ENCODE peak calls at places on chromosomes 3 and 15, in eight cellular contexts. One of them, this sample, is unnamed.

GRCh38 chr3:183202004-183202722 is 39.6 kb upstream of the LAMP3 start:
- ATAC-seq in aorta: no peak
- ATAC-seq in upper lobe of right lung: peak
- ATAC-seq in upper lobe of left lung: no peak
- ATAC-seq in psoas muscle: no peak
- ATAC-seq in pancreas: no peak
- ATAC-seq in right cardiac atrium: no peak
- ATAC-seq in RWPE2: no peak
- ATAC-seq in this sample: no peak

GRCh38 chr15:48282186-48282585 is 49.0 kb upstream of the DUT start:
- ATAC-seq in aorta: no peak
- ATAC-seq in upper lobe of right lung: no peak
- ATAC-seq in upper lobe of left lung: no peak
- ATAC-seq in psoas muscle: no peak
- ATAC-seq in pancreas: no peak
- ATAC-seq in right cardiac atrium: no peak
- ATAC-seq in RWPE2: no peak
- ATAC-seq in this sample: no peak

GRCh38 chr3:106185949-106186348 is 317.1 kb upstream of the CBLB start:
- ATAC-seq in aorta: no peak
- ATAC-seq in upper lobe of right lung: no peak
- ATAC-seq in upper lobe of left lung: no peak
- ATAC-seq in psoas muscle: no peak
- ATAC-seq in pancreas: no peak
- ATAC-seq in right cardiac atrium: no peak
- ATAC-seq in RWPE2: no peak
- ATAC-seq in this sample: no peak

GRCh38 chr15:63986185-63986680 is 60.1 kb downstream of the DAPK2 start:
- ATAC-seq in aorta: no peak
- ATAC-seq in upper lobe of right lung: no peak
- ATAC-seq in upper lobe of left lung: no peak
- ATAC-seq in psoas muscle: no peak
- ATAC-seq in pancreas: no peak
- ATAC-seq in right cardiac atrium: no peak
- ATAC-seq in RWPE2: no peak
- ATAC-seq in this sample: no peak

GRCh38 chr3:27557411-27557810 is 73.2 kb upstream of the SLC4A7 start:
- ATAC-seq in aorta: peak
- ATAC-seq in upper lobe of right lung: no peak
- ATAC-seq in upper lobe of left lung: peak
- ATAC-seq in psoas muscle: no peak
- ATAC-seq in pancreas: no peak
- ATAC-seq in right cardiac atrium: no peak
- ATAC-seq in RWPE2: no peak
- ATAC-seq in this sample: no peak

GRCh38 chr3:46312996-46313395 is 40.9 kb upstream of the CCR2 start:
- ATAC-seq in aorta: no peak
- ATAC-seq in upper lobe of right lung: peak
- ATAC-seq in upper lobe of left lung: peak
- ATAC-seq in psoas muscle: no peak
- ATAC-seq in pancreas: no peak
- ATAC-seq in right cardiac atrium: peak
- ATAC-seq in RWPE2: peak
- ATAC-seq in this sample: peak

GRCh38 chr3:8768364-8769087 is 887 bp downstream of the OXTR start:
- ATAC-seq in aorta: no peak
- ATAC-seq in upper lobe of right lung: no peak
- ATAC-seq in upper lobe of left lung: no peak
- ATAC-seq in psoas muscle: peak
- ATAC-seq in pancreas: no peak
- ATAC-seq in right cardiac atrium: peak
- ATAC-seq in RWPE2: no peak
- ATAC-seq in this sample: no peak

GRCh38 chr3:71414189-71414924 is 169.2 kb downstream of the FOXP1 start:
- ATAC-seq in aorta: no peak
- ATAC-seq in upper lobe of right lung: no peak
- ATAC-seq in upper lobe of left lung: no peak
- ATAC-seq in psoas muscle: no peak
- ATAC-seq in pancreas: no peak
- ATAC-seq in right cardiac atrium: peak
- ATAC-seq in RWPE2: peak
- ATAC-seq in this sample: peak

GRCh38 chr15:73375755-73376305 is 7.1 kb upstream of the HCN4 start:
- ATAC-seq in aorta: no peak
- ATAC-seq in upper lobe of right lung: no peak
- ATAC-seq in upper lobe of left lung: no peak
- ATAC-seq in psoas muscle: no peak
- ATAC-seq in pancreas: no peak
- ATAC-seq in right cardiac atrium: peak
- ATAC-seq in RWPE2: peak
- ATAC-seq in this sample: no peak

GRCh38 chr3:56989434-56990294 is 70.8 kb upstream of the SPATA12 start:
- ATAC-seq in aorta: peak
- ATAC-seq in upper lobe of right lung: no peak
- ATAC-seq in upper lobe of left lung: peak
- ATAC-seq in psoas muscle: peak
- ATAC-seq in pancreas: no peak
- ATAC-seq in right cardiac atrium: peak
- ATAC-seq in RWPE2: no peak
- ATAC-seq in this sample: peak

GRCh38 chr3:18440053-18440768 is 15.1 kb upstream of the SATB1 start:
- ATAC-seq in aorta: no peak
- ATAC-seq in upper lobe of right lung: no peak
- ATAC-seq in upper lobe of left lung: no peak
- ATAC-seq in psoas muscle: no peak
- ATAC-seq in pancreas: no peak
- ATAC-seq in right cardiac atrium: no peak
- ATAC-seq in RWPE2: no peak
- ATAC-seq in this sample: no peak
- H3K4me3 ChIP-seq in aorta: no peak
- H3K4me3 ChIP-seq in upper lobe of right lung: no peak
- H3K4me3 ChIP-seq in upper lobe of left lung: no peak
- H3K4me3 ChIP-seq in psoas muscle: no peak
- H3K4me3 ChIP-seq in pancreas: no peak
- H3K4me3 ChIP-seq in right cardiac atrium: no peak
- H3K4me3 ChIP-seq in RWPE2: no peak
- H3K4me3 ChIP-seq in this sample: no peak

GRCh38 chr15:85691350-85692240 is 103.1 kb downstream of the KLHL25 start:
- ATAC-seq in aorta: no peak
- ATAC-seq in upper lobe of right lung: peak
- ATAC-seq in upper lobe of left lung: no peak
- ATAC-seq in psoas muscle: no peak
- ATAC-seq in pancreas: no peak
- ATAC-seq in right cardiac atrium: peak
- ATAC-seq in RWPE2: no peak
- ATAC-seq in this sample: no peak
- H3K4me3 ChIP-seq in aorta: no peak
- H3K4me3 ChIP-seq in upper lobe of right lung: peak
- H3K4me3 ChIP-seq in upper lobe of left lung: no peak
- H3K4me3 ChIP-seq in psoas muscle: no peak
- H3K4me3 ChIP-seq in pancreas: no peak
- H3K4me3 ChIP-seq in right cardiac atrium: no peak
- H3K4me3 ChIP-seq in RWPE2: no peak
- H3K4me3 ChIP-seq in this sample: no peak

DNA sequence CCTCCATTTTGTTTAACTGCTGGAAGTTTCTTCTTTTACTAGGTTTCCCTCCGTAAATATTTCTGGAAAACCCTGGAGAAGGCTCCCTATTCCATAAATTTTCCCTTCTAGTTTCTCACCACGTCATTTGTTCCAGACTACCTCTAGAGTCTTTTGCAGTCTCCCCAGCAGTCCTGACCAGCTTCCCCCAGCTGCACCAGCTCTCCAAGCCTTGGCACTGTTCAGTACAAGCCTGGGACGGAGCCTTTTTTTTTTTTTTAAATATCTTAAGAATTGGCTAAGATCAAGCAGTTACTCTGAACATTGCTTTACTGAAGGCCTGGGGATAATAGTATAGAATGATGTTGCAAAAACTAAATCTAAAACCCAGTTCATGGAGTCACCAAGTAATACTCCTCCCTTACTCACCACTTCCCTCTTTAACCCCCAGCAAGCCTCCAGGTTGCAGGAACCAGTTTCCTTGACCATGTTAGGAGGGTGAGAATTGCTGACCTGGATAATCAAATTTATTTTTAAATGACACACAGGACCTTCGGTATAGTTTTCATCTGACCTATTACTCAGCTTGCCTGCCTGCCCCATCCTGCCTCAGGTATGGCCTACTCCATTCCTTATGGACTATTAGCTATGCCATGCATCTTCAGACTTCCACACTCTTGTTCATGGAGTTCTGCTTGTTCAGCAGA is 723 bp downstream of the RTP4 start:
- ATAC-seq in aorta: peak
- ATAC-seq in upper lobe of right lung: peak
- ATAC-seq in upper lobe of left lung: peak
- ATAC-seq in psoas muscle: peak
- ATAC-seq in pancreas: peak
- ATAC-seq in right cardiac atrium: peak
- ATAC-seq in RWPE2: peak
- ATAC-seq in this sample: peak
- H3K4me3 ChIP-seq in aorta: peak
- H3K4me3 ChIP-seq in upper lobe of right lung: peak
- H3K4me3 ChIP-seq in upper lobe of left lung: peak
- H3K4me3 ChIP-seq in psoas muscle: peak
- H3K4me3 ChIP-seq in pancreas: peak
- H3K4me3 ChIP-seq in right cardiac atrium: peak
- H3K4me3 ChIP-seq in RWPE2: no peak
- H3K4me3 ChIP-seq in this sample: peak

GRCh38 chr3:49804141-49805041 is 1.3 kb downstream of the INKA1 start:
- ATAC-seq in aorta: no peak
- ATAC-seq in upper lobe of right lung: no peak
- ATAC-seq in upper lobe of left lung: no peak
- ATAC-seq in psoas muscle: no peak
- ATAC-seq in pancreas: no peak
- ATAC-seq in right cardiac atrium: no peak
- ATAC-seq in RWPE2: no peak
- ATAC-seq in this sample: no peak
- H3K4me3 ChIP-seq in aorta: peak
- H3K4me3 ChIP-seq in upper lobe of right lung: peak
- H3K4me3 ChIP-seq in upper lobe of left lung: peak
- H3K4me3 ChIP-seq in psoas muscle: peak
- H3K4me3 ChIP-seq in pancreas: no peak
- H3K4me3 ChIP-seq in right cardiac atrium: peak
- H3K4me3 ChIP-seq in RWPE2: peak
- H3K4me3 ChIP-seq in this sample: no peak

DNA sequence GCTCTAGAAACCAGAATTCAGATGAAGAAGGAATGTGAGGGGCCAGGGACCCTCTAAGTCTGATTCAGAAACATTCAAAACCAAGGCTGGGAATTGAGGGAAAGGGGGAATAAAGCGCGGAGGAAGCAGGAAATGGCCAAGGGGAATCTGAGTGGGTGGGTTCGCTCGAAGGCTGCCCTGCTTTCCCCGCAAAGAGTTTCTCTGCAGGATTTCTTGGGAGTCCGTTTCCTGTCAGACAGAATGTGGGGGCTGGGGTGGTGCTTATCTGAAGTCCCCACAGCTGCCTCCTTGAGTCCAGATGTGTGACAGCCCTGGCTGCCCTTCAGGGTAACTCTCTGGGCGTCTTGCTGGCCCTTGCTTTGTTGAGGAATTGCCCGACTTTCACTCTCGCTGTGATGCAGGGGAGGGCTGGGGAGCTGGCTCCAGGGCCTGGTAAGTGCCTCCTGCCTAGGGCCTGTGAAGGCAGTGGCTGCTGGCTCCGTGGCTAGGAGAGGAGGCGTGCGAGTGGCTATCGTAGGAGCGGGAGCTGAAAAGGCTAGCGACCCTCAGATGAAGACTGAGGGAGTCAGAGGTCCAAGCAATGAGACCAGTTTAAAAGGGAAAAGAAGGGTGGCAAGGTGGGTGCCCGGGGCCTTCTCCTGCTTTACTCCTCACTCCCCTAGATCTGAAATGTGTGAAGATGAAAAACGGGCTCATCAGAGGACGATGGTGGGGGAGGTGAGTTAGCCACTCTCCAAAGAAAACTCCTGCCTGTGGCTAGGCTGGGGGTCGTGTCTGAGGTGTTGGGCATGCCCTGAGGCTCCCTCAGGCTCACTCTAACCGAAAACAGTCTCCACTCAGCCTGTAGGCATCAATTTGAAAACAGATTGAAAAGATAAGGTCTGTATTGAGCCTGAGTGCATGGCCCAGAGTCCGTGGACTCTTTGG is 143.9 kb upstream of the UMPS start:
- ATAC-seq in aorta: no peak
- ATAC-seq in upper lobe of right lung: no peak
- ATAC-seq in upper lobe of left lung: no peak
- ATAC-seq in psoas muscle: no peak
- ATAC-seq in pancreas: no peak
- ATAC-seq in right cardiac atrium: no peak
- ATAC-seq in RWPE2: no peak
- ATAC-seq in this sample: no peak
- H3K4me3 ChIP-seq in aorta: no peak
- H3K4me3 ChIP-seq in upper lobe of right lung: no peak
- H3K4me3 ChIP-seq in upper lobe of left lung: no peak
- H3K4me3 ChIP-seq in psoas muscle: peak
- H3K4me3 ChIP-seq in pancreas: no peak
- H3K4me3 ChIP-seq in right cardiac atrium: no peak
- H3K4me3 ChIP-seq in RWPE2: no peak
- H3K4me3 ChIP-seq in this sample: no peak

GRCh38 chr3:184756151-184756681 is 44.4 kb upstream of the MAGEF1 start:
- ATAC-seq in aorta: no peak
- ATAC-seq in upper lobe of right lung: no peak
- ATAC-seq in upper lobe of left lung: no peak
- ATAC-seq in psoas muscle: peak
- ATAC-seq in pancreas: peak
- ATAC-seq in right cardiac atrium: peak
- ATAC-seq in RWPE2: peak
- ATAC-seq in this sample: no peak
- H3K4me3 ChIP-seq in aorta: no peak
- H3K4me3 ChIP-seq in upper lobe of right lung: no peak
- H3K4me3 ChIP-seq in upper lobe of left lung: no peak
- H3K4me3 ChIP-seq in psoas muscle: no peak
- H3K4me3 ChIP-seq in pancreas: no peak
- H3K4me3 ChIP-seq in right cardiac atrium: no peak
- H3K4me3 ChIP-seq in RWPE2: no peak
- H3K4me3 ChIP-seq in this sample: no peak

This sample was measured in gastroesophageal sphincter.